ENCODE peak calls at places on chromosomes 1 and 21, in eight cellular contexts. H, A, Q, R, L, X, T and I are unnamed samples.
A peak's percentile ranks its signal among the peaks of the same experiment; 100 is the strongest.

GRCh38 chr1:223776075-223776814 is 63.9 kb downstream of the CAPN2 start:
- DNase-seq in H (no peak), A (no peak), Q (no peak), R (peak; percentile 91), L (no peak), X (peak; percentile 15), T (no peak), I (peak; percentile 21)

GRCh38 chr1:39255212-39255611 is 50.7 kb downstream of the MACF1 start:
- DNase-seq in H (no peak), A (no peak), Q (no peak), R (no peak), L (no peak), X (no peak), T (no peak), I (no peak)

GRCh38 chr1:20096840-20097447 is 22.4 kb downstream of the PLA2G2D start:
- DNase-seq in H (no peak), A (no peak), Q (no peak), R (no peak), L (no peak), X (no peak), T (no peak), I (no peak)

GRCh38 chr1:150486966-150487762 is at the start of gene TARS2:
- DNase-seq in H (peak; percentile 96), A (peak; percentile 96), Q (peak; percentile 96), R (peak; percentile 100), L (peak; percentile 89), X (peak; percentile 96), T (peak; percentile 93), I (peak; percentile 92)

GRCh38 chr1:69246109-69246508 is 321.6 kb upstream of the LRRC7 start:
- DNase-seq in H (no peak), A (no peak), Q (no peak), R (no peak), L (no peak), X (no peak), T (no peak), I (no peak)

GRCh38 chr1:161260939-161261858 is 2.7 kb downstream of the PCP4L1 start:
- DNase-seq in H (no peak), A (no peak), Q (no peak), R (no peak), L (no peak), X (peak; percentile 42), T (no peak), I (no peak)

GRCh38 chr1:220564216-220564615 is 36.3 kb downstream of the MARK1 start:
- DNase-seq in H (no peak), A (no peak), Q (no peak), R (no peak), L (no peak), X (no peak), T (no peak), I (no peak)

GRCh38 chr21:37842163-37842919 is 73.9 kb downstream of the KCNJ6 start:
- DNase-seq in H (no peak), A (peak; percentile 43), Q (no peak), R (no peak), L (no peak), X (no peak), T (no peak), I (no peak)

GRCh38 chr1:168560370-168560769 is 16.0 kb upstream of the XCL1 start:
- DNase-seq in H (no peak), A (no peak), Q (no peak), R (no peak), L (no peak), X (no peak), T (no peak), I (no peak)

GRCh38 chr1:200880212-200880611 is 7.4 kb downstream of the GPR25 start:
- DNase-seq in H (no peak), A (no peak), Q (no peak), R (no peak), L (no peak), X (no peak), T (no peak), I (no peak)

GRCh38 chr1:193111641-193112090 is 6.5 kb upstream of the GLRX2 start:
- DNase-seq in H (peak; percentile 72), A (no peak), Q (no peak), R (peak; percentile 86), L (no peak), X (peak; percentile 22), T (peak; percentile 74), I (no peak)

GRCh38 chr1:14259191-14259757 is 339.2 kb upstream of the KAZN start:
- DNase-seq in H (peak; percentile 87), A (no peak), Q (no peak), R (no peak), L (no peak), X (no peak), T (peak; percentile 92), I (no peak)

GRCh38 chr1:32111789-32112188 is 3.9 kb downstream of the KPNA6 start:
- DNase-seq in H (no peak), A (no peak), Q (no peak), R (no peak), L (no peak), X (no peak), T (no peak), I (no peak)

GRCh38 chr1:43067856-43068751 is 104.0 kb downstream of the EBNA1BP2 start:
- DNase-seq in H (peak; percentile 69), A (no peak), Q (peak; percentile 9), R (no peak), L (no peak), X (no peak), T (no peak), I (no peak)

GRCh38 chr1:184028854-184029623 is 8.5 kb downstream of the COLGALT2 start:
- DNase-seq in H (peak; percentile 69), A (no peak), Q (no peak), R (no peak), L (no peak), X (no peak), T (peak; percentile 75), I (no peak)